ENCODE peak calls at places on chromosomes 4 and X, in nine cellular contexts. I, N, F, D, X, T, B, W and S are unnamed samples.

GRCh38 chr4:1053080-1053661 is 41.7 kb downstream of the FGFRL1 start:
- DNase-seq in T (peak), D (peak), B (peak), I (no peak), W (no peak), F (no peak), N (peak), X (peak), S (no peak)

GRCh38 chr4:26325191-26325590 is 4.4 kb downstream of the RBPJ start:
- DNase-seq in B (peak), N (no peak), T (peak), I (no peak), D (no peak), F (no peak), X (peak), W (no peak), S (no peak)

GRCh38 chrX:140602140-140602539 is 97.3 kb upstream of the SOX3 start:
- DNase-seq in F (no peak), X (no peak), I (no peak), T (no peak), D (no peak), W (no peak), N (no peak), B (no peak), S (no peak)

GRCh38 chrX:108443065-108443464 is 3.4 kb downstream of the COL4A5 start:
- DNase-seq in X (no peak), B (no peak), N (no peak), W (no peak), F (no peak), I (no peak), D (no peak), T (no peak), S (no peak)

GRCh38 chr4:10703146-10703545 is 18.6 kb upstream of the CLNK start:
- DNase-seq in B (peak), W (no peak), N (no peak), T (no peak), F (no peak), X (peak), D (no peak), I (no peak), S (no peak)

GRCh38 chr4:167032876-167033275 is 201.4 kb downstream of the SPOCK3 start:
- DNase-seq in B (peak), I (no peak), T (no peak), X (peak), W (no peak), D (no peak), N (no peak), F (no peak), S (no peak)

GRCh38 chrX:153902388-153902787 is 2.1 kb upstream of the AVPR2 start:
- DNase-seq in D (no peak), W (no peak), F (no peak), T (no peak), N (no peak), X (no peak), I (no peak), B (no peak), S (no peak)

GRCh38 chr4:119542575-119542974 is 86.0 kb downstream of the PDE5A start:
- DNase-seq in T (no peak), W (no peak), B (no peak), D (no peak), X (no peak), N (no peak), F (no peak), I (no peak), S (no peak)

GRCh38 chrX:110108381-110108796 is 105.5 kb downstream of the TMEM164 start:
- DNase-seq in X (peak), T (no peak), B (peak), N (no peak), W (no peak), F (no peak), I (no peak), D (no peak), S (no peak)

GRCh38 chrX:1423215-1423614 is 29.5 kb downstream of the ASMTL start:
- DNase-seq in N (peak), I (no peak), F (no peak), X (no peak), B (no peak), W (no peak), D (no peak), T (no peak), S (no peak)

GRCh38 chrX:9466711-9467110 is 1.9 kb downstream of the TBL1X start:
- DNase-seq in X (no peak), B (no peak), N (no peak), I (no peak), F (no peak), D (no peak), T (no peak), W (no peak), S (no peak)

GRCh38 chr4:54433686-54434085 is 204.6 kb downstream of the PDGFRA start:
- DNase-seq in N (no peak), F (no peak), W (no peak), T (no peak), I (no peak), B (peak), D (no peak), X (peak), S (no peak)

GRCh38 chr4:142121951-142122350 is 485.6 kb downstream of the IL15 start:
- DNase-seq in B (no peak), N (no peak), X (no peak), D (no peak), T (no peak), W (no peak), I (no peak), F (no peak), S (no peak)

GRCh38 chr4:84031401-84031800 is 467.7 kb downstream of the NKX6-1 start:
- DNase-seq in B (no peak), W (no peak), X (no peak), I (no peak), N (no peak), F (no peak), D (no peak), T (no peak), S (peak)

GRCh38 chr4:55337944-55338343 is 8.1 kb upstream of the SRD5A3 start:
- DNase-seq in F (no peak), I (no peak), B (no peak), X (no peak), W (no peak), N (no peak), D (no peak), T (no peak), S (no peak)

GRCh38 chr4:184293552-184293951 is 75.9 kb upstream of the ENPP6 start:
- DNase-seq in B (no peak), W (no peak), D (no peak), I (no peak), F (peak), X (no peak), N (no peak), T (no peak), S (no peak)

GRCh38 chrX:71870337-71871098 is 40.1 kb upstream of the NHSL2 start:
- DNase-seq in T (no peak), X (no peak), B (peak), F (no peak), N (no peak), I (peak), W (no peak), D (no peak), S (no peak)

GRCh38 chr4:3371038-3371437 is 70.7 kb upstream of the HGFAC start:
- DNase-seq in X (no peak), T (no peak), F (no peak), D (no peak), B (no peak), I (no peak), W (no peak), N (no peak), S (no peak)

GRCh38 chr4:159476886-159477285 is 374.0 kb downstream of the RAPGEF2 start:
- DNase-seq in I (no peak), F (no peak), T (no peak), W (no peak), B (no peak), X (no peak), N (no peak), D (no peak), S (no peak)

GRCh38 chr4:7422898-7423180 is 11.9 kb downstream of the PSAPL1 start:
- DNase-seq in X (no peak), B (no peak), T (no peak), N (no peak), W (no peak), F (no peak), I (no peak), D (no peak), S (no peak)

GRCh38 chr4:26235500-26235899 is 85.3 kb upstream of the RBPJ start:
- DNase-seq in I (no peak), D (peak), X (peak), N (no peak), F (peak), B (peak), W (no peak), T (no peak), S (no peak)

GRCh38 chr4:52836653-52837052 is 25.5 kb upstream of the RASL11B start:
- DNase-seq in W (no peak), X (no peak), F (no peak), N (no peak), T (no peak), D (no peak), B (peak), I (peak), S (no peak)

GRCh38 chr4:103915224-103915869 is 195.6 kb upstream of the TACR3 start:
- DNase-seq in D (no peak), B (peak), W (no peak), I (no peak), T (no peak), N (no peak), F (no peak), X (no peak), S (peak)

GRCh38 chr4:16866974-16867373 is 31.5 kb downstream of the LDB2 start:
- DNase-seq in B (no peak), T (no peak), X (no peak), I (no peak), W (no peak), D (no peak), F (no peak), N (no peak), S (no peak)

GRCh38 chrX:151973262-151973661 is 1.2 kb downstream of the GABRE start:
- DNase-seq in I (no peak), T (no peak), X (no peak), D (no peak), F (no peak), W (no peak), N (no peak), B (no peak), S (no peak)
- H3K4me3 ChIP-seq in I (peak), T (no peak), X (peak), D (peak), F (no peak), W (no peak), N (peak), B (peak), S (no peak)

GRCh38 chr4:108168213-108168671 is 490 bp downstream of the LEF1 start:
- DNase-seq in N (no peak), W (no peak), D (no peak), T (no peak), F (no peak), B (peak), X (peak), I (no peak), S (no peak)

GRCh38 chr4:108166441-108167315 is 2.1 kb downstream of the LEF1 start:
- DNase-seq in T (peak), W (no peak), I (no peak), N (no peak), B (peak), D (no peak), F (peak), X (no peak), S (peak)

GRCh38 chr4:108165601-108166000 is 3.1 kb downstream of the LEF1 start:
- DNase-seq in X (no peak), D (no peak), B (no peak), T (no peak), W (no peak), N (no peak), I (no peak), F (no peak), S (no peak)

GRCh38 chr4:108163352-108163751 is 5.4 kb downstream of the LEF1 start:
- DNase-seq in X (no peak), B (no peak), I (no peak), T (no peak), N (no peak), F (no peak), W (no peak), D (no peak), S (no peak)

GRCh38 chr4:108166038-108166437 is 2.7 kb downstream of the LEF1 start:
- DNase-seq in W (no peak), B (no peak), X (no peak), D (no peak), F (no peak), I (no peak), T (no peak), N (no peak), S (no peak)
- H3K4me3 ChIP-seq in W (no peak), B (peak), X (no peak), D (no peak), F (no peak), I (no peak), T (peak), N (peak), S (peak)

GRCh38 chrX:48468247-48468671 is 1.8 kb downstream of the SLC38A5 start:
- DNase-seq in W (no peak), I (no peak), B (no peak), X (no peak), T (no peak), D (no peak), N (no peak), F (peak), S (peak)

GRCh38 chrX:48467331-48467761 is 2.7 kb downstream of the SLC38A5 start:
- DNase-seq in F (no peak), W (peak), B (no peak), X (no peak), N (no peak), T (no peak), I (no peak), D (no peak), S (no peak)

GRCh38 chrX:48465336-48465933 is 4.6 kb downstream of the SLC38A5 start:
- DNase-seq in F (peak), I (peak), T (no peak), X (peak), D (peak), N (no peak), W (no peak), B (peak), S (no peak)

GRCh38 chrX:48468693-48469691 is 1.1 kb downstream of the SLC38A5 start:
- DNase-seq in X (no peak), B (no peak), N (no peak), I (no peak), T (peak), W (no peak), F (no peak), D (no peak), S (peak)

DNA sequence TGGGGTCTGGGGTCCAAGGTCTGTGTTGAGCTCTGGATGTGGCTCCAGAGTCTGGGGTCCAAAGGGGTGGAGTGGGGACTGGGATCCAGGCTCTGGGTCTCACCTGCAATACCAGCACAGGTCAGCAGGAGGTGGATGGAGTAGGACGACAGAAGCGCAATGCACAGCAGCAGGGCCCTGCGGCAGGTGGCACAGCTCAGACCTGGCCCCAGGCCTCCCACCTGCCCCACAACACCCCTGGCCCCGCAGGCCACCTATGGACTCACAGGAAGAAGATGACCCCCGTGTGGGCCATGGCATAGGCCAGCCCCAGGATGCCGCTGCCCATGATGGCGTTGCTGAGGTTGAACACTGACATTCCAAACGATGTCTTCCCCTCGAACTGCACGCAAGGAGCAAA is 3.4 kb downstream of the SLC38A5 start:
- DNase-seq in X (no peak), T (no peak), W (no peak), F (peak), D (no peak), I (no peak), N (no peak), B (no peak), S (no peak)
- H3K4me3 ChIP-seq in X (no peak), T (no peak), W (no peak), F (no peak), D (no peak), I (peak), N (peak), B (no peak), S (no peak)

GRCh38 chrX:87900320-87900908 is 382.8 kb downstream of the KLHL4 start:
- DNase-seq in B (no peak), D (no peak), T (no peak), N (no peak), W (no peak), F (no peak), X (no peak), I (no peak), S (peak)
- H3K4me3 ChIP-seq in B (no peak), D (no peak), T (no peak), N (peak), W (no peak), F (no peak), X (no peak), I (no peak), S (no peak)